ENCODE peak calls at places on chromosomes 3 and 15, in eight cellular contexts. A, X, R, Z, K, C, G and L are unnamed samples. For H3K36me3, the result is how much of the 10 kb centered on the place peaks cover.

GRCh38 chr3:133468251-133468721 is 68.4 kb downstream of the BFSP2 start:
- DNase-seq in A (no peak), X (no peak), R (no peak), Z (peak), K (no peak), C (peak), G (peak), L (no peak)

GRCh38 chr3:170513674-170514073 is 72.2 kb downstream of the SLC7A14 start:
- DNase-seq in A (no peak), X (no peak), R (no peak), Z (no peak), K (no peak), C (no peak), G (no peak), L (no peak)

GRCh38 chr15:61449306-61449705 is 220.2 kb upstream of the RORA start:
- DNase-seq in A (no peak), X (no peak), R (no peak), Z (no peak), K (no peak), C (no peak), G (no peak), L (no peak)

GRCh38 chr3:126495786-126496185 is 20.1 kb upstream of the ZXDC start:
- DNase-seq in A (no peak), X (no peak), R (no peak), Z (no peak), K (no peak), C (no peak), G (no peak), L (no peak)

GRCh38 chr15:35260961-35261360 is 175.9 kb upstream of the NANOGP8 start:
- DNase-seq in A (no peak), X (no peak), R (no peak), Z (no peak), K (no peak), C (no peak), G (no peak), L (no peak)

GRCh38 chr15:79339588-79340314 is 28.8 kb downstream of the TMED3 start:
- DNase-seq in A (peak), X (no peak), R (peak), Z (peak), K (no peak), C (peak), G (peak), L (no peak)

GRCh38 chr3:47337656-47338055 is 43.2 kb upstream of the PTPN23 start:
- DNase-seq in A (no peak), X (no peak), R (no peak), Z (no peak), K (no peak), C (no peak), G (no peak), L (no peak)

GRCh38 chr3:126474498-126475410 is 937 bp downstream of the ZXDC start:
- DNase-seq in A (peak), X (peak), R (peak), Z (peak), K (no peak), C (peak), G (peak), L (peak)

GRCh38 chr3:38396239-38396638 is 49.7 kb downstream of the XYLB start:
- DNase-seq in A (no peak), X (no peak), R (no peak), Z (no peak), K (no peak), C (no peak), G (no peak), L (no peak)

GRCh38 chr3:168475730-168476129 is 380.0 kb upstream of the GOLIM4 start:
- DNase-seq in A (no peak), X (no peak), R (no peak), Z (no peak), K (no peak), C (no peak), G (no peak), L (no peak)

GRCh38 chr3:102536479-102536878 is 101.7 kb downstream of the ZPLD1 start:
- DNase-seq in A (peak), X (no peak), R (peak), Z (peak), K (no peak), C (peak), G (peak), L (no peak)

GRCh38 chr15:95604634-95605036 is 725.9 kb upstream of the NR2F2 start:
- DNase-seq in A (no peak), X (no peak), R (no peak), Z (no peak), K (no peak), C (no peak), G (peak), L (no peak)

GRCh38 chr3:71649757-71650156 is 66.2 kb upstream of the FOXP1 start:
- DNase-seq in A (no peak), X (no peak), R (no peak), Z (peak), K (no peak), C (no peak), G (no peak), L (no peak)

GRCh38 chr3:71650372-71650771 is 66.8 kb upstream of the FOXP1 start:
- DNase-seq in A (no peak), X (no peak), R (no peak), Z (no peak), K (no peak), C (no peak), G (no peak), L (no peak)

GRCh38 chr3:71651625-71652024 is 68.1 kb upstream of the FOXP1 start:
- DNase-seq in A (no peak), X (no peak), R (no peak), Z (peak), K (no peak), C (no peak), G (no peak), L (no peak)

GRCh38 chr3:71647751-71648150 is 64.2 kb upstream of the FOXP1 start:
- DNase-seq in A (no peak), X (no peak), R (no peak), Z (no peak), K (no peak), C (no peak), G (no peak), L (no peak)

DNA sequence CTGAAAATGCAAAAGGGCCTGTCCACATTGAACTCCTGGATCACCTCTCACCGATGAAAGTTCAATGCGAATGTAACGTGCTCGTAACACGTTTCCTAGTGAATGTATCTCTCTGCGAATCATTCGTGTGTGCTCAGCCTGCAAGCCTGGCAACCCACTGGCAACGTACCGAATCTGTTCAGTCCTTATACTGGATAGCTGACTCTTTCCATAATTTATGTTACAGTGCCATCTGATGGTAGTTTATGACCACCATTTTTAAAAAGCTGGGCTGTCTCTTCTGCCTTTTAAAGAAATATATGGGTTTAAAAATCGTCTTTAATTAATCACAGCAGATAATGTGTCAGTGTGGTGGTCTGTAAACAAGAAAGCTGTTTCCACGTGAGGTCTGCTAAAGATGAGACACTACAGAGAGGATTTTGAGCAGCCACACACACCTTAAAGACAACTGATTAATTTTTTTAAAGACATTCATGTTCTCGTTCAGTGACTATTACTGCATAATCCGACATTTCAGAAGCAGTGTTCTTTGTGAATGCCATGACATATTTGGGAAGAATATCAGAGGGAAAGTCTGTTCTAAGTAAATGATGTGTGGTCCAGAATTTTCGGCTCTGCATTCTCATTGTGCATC is 69.4 kb upstream of the FOXP1 start:
- DNase-seq in A (peak), X (peak), R (peak), Z (peak), K (no peak), C (peak), G (peak), L (peak)
- H3K4me3 ChIP-seq in A (no peak), X (no peak), R (no peak), Z (no peak), K (no peak), C (no peak), G (peak), L (no peak)

DNA sequence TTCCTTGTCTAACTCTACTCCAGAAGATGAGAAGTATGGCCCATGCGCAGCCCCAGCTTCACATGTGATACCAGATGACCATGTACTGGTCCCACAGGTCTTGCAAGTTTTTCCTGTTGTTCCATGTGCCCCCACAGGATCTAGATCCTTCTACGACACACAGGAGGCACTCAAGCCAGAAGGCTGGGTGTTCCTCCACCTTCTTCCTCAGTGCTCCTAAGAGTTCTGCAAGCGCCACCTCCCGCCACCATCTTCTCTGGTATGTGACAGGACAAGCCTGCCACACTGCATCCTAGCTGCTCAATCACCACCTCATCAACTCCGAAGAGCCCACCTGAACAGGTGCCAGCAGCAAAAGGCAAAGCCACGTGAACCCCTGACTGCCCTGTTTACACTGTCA is 43.1 kb downstream of the XXYLT1 start:
- DNase-seq in A (peak), X (peak), R (no peak), Z (no peak), K (no peak), C (no peak), G (no peak), L (no peak)
- H3K36me3 ChIP-seq in A (under half), X (under half), R (under half), Z (under half), K (under half), C (under half), G (under half), L (under half)

DNA sequence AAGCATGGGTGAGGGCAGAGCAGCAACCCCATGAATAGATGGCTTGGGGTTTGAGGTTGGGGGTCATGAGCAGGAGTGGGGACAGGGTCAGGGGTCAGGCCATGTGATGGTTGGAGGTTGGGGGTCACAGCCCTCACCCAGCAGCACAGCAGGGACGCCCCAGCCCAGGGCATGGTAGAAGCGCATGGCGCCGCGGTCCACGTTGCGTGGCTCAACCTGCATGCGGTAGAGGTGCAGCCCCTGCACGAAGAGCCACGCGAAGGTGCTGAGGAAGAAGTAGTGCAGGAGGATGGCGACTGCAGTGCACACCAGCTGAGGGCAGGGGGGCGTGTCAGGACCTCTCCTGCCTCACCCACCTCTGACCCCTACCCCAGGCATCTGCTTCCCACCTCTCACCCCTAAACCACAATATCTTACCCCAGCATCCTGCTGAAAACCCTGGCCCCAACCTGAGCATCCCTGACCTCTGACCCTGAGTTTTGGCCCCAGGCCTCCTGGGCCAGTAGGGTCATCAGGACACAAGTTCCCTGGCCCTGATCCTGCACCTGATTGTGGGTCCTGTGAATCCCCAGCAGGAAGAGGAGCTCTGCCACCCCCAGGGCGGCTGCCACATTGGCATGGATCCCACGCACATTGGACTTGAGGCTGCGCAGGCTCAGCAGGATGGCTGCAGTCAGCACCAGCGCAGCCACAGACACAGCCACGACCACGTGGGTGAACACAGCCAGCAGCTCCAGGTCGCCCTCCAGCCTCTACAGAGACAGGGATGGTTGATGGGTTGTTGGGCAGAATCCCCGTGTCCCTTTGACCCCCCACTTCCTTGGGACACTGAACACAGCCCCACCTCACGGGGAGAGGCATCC is 9.9 kb upstream of the SLC26A6 start:
- DNase-seq in A (no peak), X (no peak), R (no peak), Z (no peak), K (no peak), C (no peak), G (no peak), L (no peak)
- H3K4me3 ChIP-seq in A (no peak), X (no peak), R (no peak), Z (no peak), K (no peak), C (no peak), G (no peak), L (no peak)

DNA sequence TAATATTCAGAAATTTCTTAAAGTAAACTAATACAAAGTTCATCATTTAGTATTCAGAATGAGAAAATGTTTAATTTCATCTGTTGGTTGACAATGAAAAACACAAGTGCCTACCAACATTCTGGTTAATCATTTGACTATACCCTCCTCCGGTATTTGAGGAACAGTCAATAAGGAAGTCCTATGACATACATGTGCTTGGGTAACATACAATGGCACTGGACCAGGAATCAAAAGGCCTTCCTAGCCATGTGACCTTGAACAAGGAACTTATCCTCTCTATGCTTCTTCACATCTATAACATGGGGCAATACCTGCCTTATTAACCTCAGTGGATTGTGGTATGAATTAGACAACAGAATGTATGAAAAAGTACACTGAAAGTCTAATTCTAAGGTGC is 65.8 kb downstream of the ZNF280D start:
- DNase-seq in A (no peak), X (no peak), R (no peak), Z (no peak), K (no peak), C (no peak), G (no peak), L (no peak)
- H3K36me3 ChIP-seq in A (under half), X (half or more), R (under half), Z (under half), K (under half), C (under half), G (under half), L (under half)

GRCh38 chr3:50358927-50359759 is at the start of gene TMEM115:
- DNase-seq in A (peak), X (peak), R (peak), Z (peak), K (peak), C (peak), G (peak), L (peak)
- H3K4me3 ChIP-seq in A (peak), X (peak), R (peak), Z (peak), K (peak), C (peak), G (peak), L (peak)